ENCODE peak calls at places on chromosomes 7 and 10, in four cellular contexts. N is ELF-1, C is A549, E is HEK293T. I is an unnamed sample.

GRCh38 chr10:114400091-114400490 is 4.2 kb downstream of the AFAP1L2 start:
- DNase-seq in N (no peak), C (no peak), E (no peak), I (no peak)

GRCh38 chr7:129612112-129613015 is 844 bp downstream of the NRF1 start:
- DNase-seq in N (peak), C (peak), E (peak), I (no peak)

GRCh38 chr7:122340427-122340826 is 35.9 kb upstream of the FEZF1 start:
- DNase-seq in N (no peak), C (no peak), E (no peak), I (no peak)

GRCh38 chr10:79038841-79039201 is 29.9 kb upstream of the ZMIZ1 start:
- DNase-seq in N (peak), C (no peak), E (no peak), I (no peak)

GRCh38 chr7:157751351-157751750 is 414.5 kb downstream of the DNAJB6 start:
- DNase-seq in N (no peak), C (no peak), E (no peak), I (no peak)

GRCh38 chr10:95201736-95202135 is 7.7 kb downstream of the ACSM6 start:
- DNase-seq in N (no peak), C (peak), E (no peak), I (no peak)

GRCh38 chr7:17301491-17302101 is 3.1 kb downstream of the AHR start:
- DNase-seq in N (no peak), C (no peak), E (no peak), I (no peak)

GRCh38 chr10:106609466-106609865 is 555.0 kb downstream of the SORCS1 start:
- DNase-seq in N (no peak), C (no peak), E (no peak), I (no peak)

GRCh38 chr10:77409697-77410471 is 227.7 kb downstream of the KCNMA1 start:
- DNase-seq in N (no peak), C (no peak), E (no peak), I (no peak)

GRCh38 chr7:129213828-129214227 is 11.0 kb upstream of the AHCYL2 start:
- DNase-seq in N (peak), C (no peak), E (no peak), I (no peak)

GRCh38 chr7:129401228-129401967 is 32.8 kb upstream of the STRIP2 start:
- DNase-seq in N (peak), C (no peak), E (no peak), I (no peak)

GRCh38 chr10:124734311-124735166 is 9.6 kb downstream of the FAM53B start:
- DNase-seq in N (no peak), C (no peak), E (no peak), I (no peak)

GRCh38 chr7:149885191-149886017 is 11.6 kb downstream of the ATP6V0E2 start:
- DNase-seq in N (peak), C (no peak), E (no peak), I (no peak)

GRCh38 chr10:10830316-10831061 is 187.2 kb upstream of the CELF2 start:
- DNase-seq in N (no peak), C (no peak), E (no peak), I (peak)

I was measured in AG04450.